ENCODE peak calls at places on chromosomes 16 and 17, in five cellular contexts. Z, N, K, O and C are unnamed samples.

GRCh38 chr16:88649924-88650748 is 717 bp downstream of the CYBA start:
- DNase-seq in Z (peak; percentile 22), N (no peak), K (peak; percentile 58), O (no peak), C (no peak)

GRCh38 chr17:20253323-20253722 is 214.0 kb downstream of the LGALS9B start:
- DNase-seq in Z (no peak), N (no peak), K (no peak), O (no peak), C (no peak)

GRCh38 chr17:51666971-51667721 is 406.8 kb downstream of the UTP18 start:
- DNase-seq in Z (no peak), N (no peak), K (no peak), O (no peak), C (no peak)

GRCh38 chr17:29256735-29257466 is 10.2 kb downstream of the CRYBA1 start:
- DNase-seq in Z (peak; percentile 39), N (no peak), K (no peak), O (peak; percentile 45), C (peak; percentile 43)

GRCh38 chr16:17360810-17361209 is 110.0 kb downstream of the XYLT1 start:
- DNase-seq in Z (no peak), N (no peak), K (no peak), O (no peak), C (no peak)

GRCh38 chr17:6677158-6677831 is 25.7 kb downstream of the C17orf100 start:
- DNase-seq in Z (no peak), N (no peak), K (no peak), O (no peak), C (peak; percentile 6)

GRCh38 chr16:72309001-72309400 is 137.0 kb upstream of the PMFBP1 start:
- DNase-seq in Z (no peak), N (no peak), K (no peak), O (no peak), C (no peak)

GRCh38 chr17:28716740-28717577 is 709 bp downstream of the RAB34 start:
- DNase-seq in Z (peak; percentile 44), N (no peak), K (no peak), O (peak; percentile 41), C (peak; percentile 65)

GRCh38 chr17:34566201-34566600 is 13.2 kb upstream of the TMEM132E start:
- DNase-seq in Z (no peak), N (no peak), K (no peak), O (no peak), C (no peak)

GRCh38 chr17:77778636-77779524 is 179.6 kb upstream of the TNRC6C start:
- DNase-seq in Z (peak; percentile 10), N (peak; percentile 83), K (peak; percentile 80), O (no peak), C (no peak)

GRCh38 chr16:1156983-1157638 is 4.2 kb downstream of the CACNA1H start:
- DNase-seq in Z (no peak), N (no peak), K (no peak), O (no peak), C (no peak)

GRCh38 chr17:17417718-17418151 is 59.1 kb upstream of the MED9 start:
- DNase-seq in Z (no peak), N (no peak), K (no peak), O (no peak), C (no peak)

GRCh38 chr17:63641678-63642077 is 19.5 kb downstream of the MAP3K3 start:
- DNase-seq in Z (no peak), N (peak; percentile 40), K (peak; percentile 44), O (no peak), C (no peak)

GRCh38 chr16:68564367-68564985 is 25.4 kb downstream of the ZFP90 start:
- DNase-seq in Z (peak; percentile 14), N (no peak), K (no peak), O (peak; percentile 5), C (peak; percentile 11)

GRCh38 chr17:8474826-8475225 is 39.1 kb downstream of the NDEL1 start:
- DNase-seq in Z (no peak), N (no peak), K (no peak), O (no peak), C (no peak)

DNA sequence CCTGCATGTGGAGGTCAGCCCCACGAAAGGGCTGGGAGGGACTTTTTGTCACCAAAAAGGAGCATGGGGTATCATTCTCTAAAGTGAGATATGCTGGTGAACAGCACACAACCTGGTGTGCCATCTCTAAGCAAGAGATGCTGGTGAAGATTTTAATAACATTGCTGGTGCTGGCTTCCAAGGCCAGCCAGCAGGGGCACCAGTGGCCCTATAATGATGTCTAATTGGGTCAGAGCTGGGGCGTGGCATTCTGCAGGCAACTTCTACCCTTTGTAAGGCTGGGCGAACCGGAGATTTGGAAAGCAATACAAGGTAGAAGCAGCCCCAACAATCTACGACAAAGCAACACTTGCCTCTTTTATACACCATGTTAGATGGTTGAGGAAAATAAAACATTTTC is 16.8 kb downstream of the SDR42E1 start:
- DNase-seq in Z (no peak), N (no peak), K (no peak), O (no peak), C (no peak)
- TF ChIP-seq CTCF in Z (no peak), N (no peak), K (no peak), O (no peak), C (peak; percentile 17)

GRCh38 chr17:64707077-64707591 is 45.0 kb upstream of the SMURF2 start:
- DNase-seq in Z (peak; percentile 99), N (peak; percentile 93), K (peak; percentile 90), O (peak; percentile 99), C (peak; percentile 97)
- H3K4me3 ChIP-seq in Z (no peak overlapping the region), N (no peak overlapping the region), K (no peak overlapping the region), O (peak overlapping the region; percentile 34), C (no peak overlapping the region)

GRCh38 chr16:85631230-85631629 is 18.1 kb downstream of the GSE1 start:
- DNase-seq in Z (no peak), N (no peak), K (no peak), O (no peak), C (no peak)

GRCh38 chr16:85633438-85633743 is 20.3 kb downstream of the GSE1 start:
- DNase-seq in Z (no peak), N (no peak), K (no peak), O (no peak), C (no peak)

GRCh38 chr16:85632709-85633437 is 19.8 kb downstream of the GSE1 start:
- DNase-seq in Z (no peak), N (no peak), K (no peak), O (no peak), C (no peak)

GRCh38 chr16:85633888-85634287 is 20.8 kb downstream of the GSE1 start:
- DNase-seq in Z (no peak), N (no peak), K (no peak), O (no peak), C (no peak)

GRCh38 chr16:85631802-85632393 is 18.8 kb downstream of the GSE1 start:
- DNase-seq in Z (no peak), N (no peak), K (no peak), O (no peak), C (no peak)
- TF ChIP-seq CTCF in Z (peak; percentile 3), N (no peak), K (no peak), O (no peak), C (no peak)

GRCh38 chr16:2839650-2840450 is 9.7 kb downstream of the ZG16B start:
- DNase-seq in Z (no peak), N (no peak), K (no peak), O (no peak), C (no peak)

GRCh38 chr16:2842340-2843000 is 12.4 kb downstream of the ZG16B start:
- DNase-seq in Z (peak; percentile 43), N (peak; percentile 37), K (peak; percentile 57), O (peak; percentile 10), C (peak; percentile 47)

GRCh38 chr16:2840914-2841313 is 10.8 kb downstream of the ZG16B start:
- DNase-seq in Z (no peak), N (no peak), K (no peak), O (no peak), C (no peak)

GRCh38 chr16:2843526-2843925 is 13.4 kb downstream of the ZG16B start:
- DNase-seq in Z (no peak), N (no peak), K (no peak), O (no peak), C (no peak)

DNA sequence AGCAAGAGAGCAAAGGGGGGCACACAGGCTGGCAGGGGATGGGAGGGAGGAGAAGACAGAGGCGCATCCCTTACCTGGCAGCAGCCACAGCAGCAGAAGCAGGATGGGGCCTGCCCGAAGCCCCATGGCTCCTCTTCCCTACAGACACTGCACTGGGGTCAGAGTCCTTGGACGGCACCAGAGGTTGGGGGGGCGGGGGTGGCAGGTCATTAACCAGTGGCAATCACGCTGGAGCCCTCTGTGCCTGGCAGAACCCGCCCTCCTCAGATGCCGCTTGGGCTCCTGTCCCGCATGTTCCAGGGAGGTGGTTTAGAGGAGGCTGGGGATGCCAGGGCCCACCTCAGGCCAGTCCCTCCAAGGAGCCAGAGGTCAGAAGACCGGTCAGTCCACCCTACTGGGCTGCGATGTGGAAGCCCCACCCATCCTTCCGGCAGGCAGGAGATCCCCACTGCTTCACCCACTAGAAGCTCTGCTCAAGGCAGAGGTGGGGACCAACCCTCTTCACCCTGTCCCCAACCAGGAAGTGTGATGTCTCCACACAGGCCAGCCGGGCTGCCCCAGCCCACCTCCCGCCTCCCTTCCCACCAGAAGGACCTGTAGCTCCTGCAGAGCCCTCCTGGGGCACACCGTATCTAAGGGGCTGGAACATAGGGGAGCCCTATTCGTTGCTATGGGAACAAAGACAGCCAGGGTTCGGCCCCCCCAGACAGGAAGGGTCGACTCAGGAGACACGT is 11.7 kb downstream of the ZG16B start:
- DNase-seq in Z (no peak), N (no peak), K (no peak), O (no peak), C (no peak)
- H3K4me3 ChIP-seq in Z (no peak overlapping the region), N (peak overlapping the region; percentile 29), K (no peak overlapping the region), O (no peak overlapping the region), C (no peak overlapping the region)

GRCh38 chr17:39996789-39997188 is 16.2 kb downstream of the PSMD3 start:
- DNase-seq in Z (no peak), N (no peak), K (no peak), O (no peak), C (no peak)

GRCh38 chr17:39995438-39995837 is 14.8 kb downstream of the PSMD3 start:
- DNase-seq in Z (no peak), N (no peak), K (no peak), O (no peak), C (no peak)

GRCh38 chr17:39996162-39996561 is 15.6 kb downstream of the PSMD3 start:
- DNase-seq in Z (no peak), N (no peak), K (no peak), O (no peak), C (no peak)

GRCh38 chr17:39997543-39997942 is 16.9 kb downstream of the PSMD3 start:
- DNase-seq in Z (no peak), N (no peak), K (no peak), O (no peak), C (no peak)

DNA sequence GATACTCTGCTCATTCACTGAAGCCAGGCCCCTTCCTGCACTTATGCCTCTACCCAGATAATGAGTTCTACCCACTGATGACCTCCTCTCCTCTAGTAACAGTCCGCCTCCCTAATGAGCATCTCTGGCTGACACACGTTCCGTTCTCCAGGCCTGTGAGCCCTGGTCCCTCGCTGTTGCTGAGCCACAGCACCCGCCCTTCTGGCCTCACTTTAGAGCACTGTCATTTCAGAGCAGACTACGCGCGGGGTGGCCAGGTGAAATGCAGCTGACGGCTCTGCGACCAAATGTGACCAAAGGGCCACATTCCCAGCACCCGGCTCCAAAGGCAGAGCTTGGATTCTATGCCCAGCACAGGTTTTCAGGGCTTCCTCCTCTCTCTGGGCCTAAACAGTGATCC is 13.8 kb downstream of the PSMD3 start:
- DNase-seq in Z (no peak), N (no peak), K (no peak), O (no peak), C (no peak)
- TF ChIP-seq CTCF in Z (no peak), N (no peak), K (no peak), O (no peak), C (no peak)